ENCODE peak calls at places on chromosomes 4 and X, in five cellular contexts. P is ovary, S is right lobe of liver, D is transverse colon, B is suprapubic skin. K is an unnamed sample.

GRCh38 chrX:51459125-51459524 is 37.3 kb downstream of the NUDT11 start:
- DNase-seq in P (no peak), S (no peak), D (no peak), B (no peak), K (no peak)

GRCh38 chrX:154021131-154021611 is 1.5 kb upstream of the IRAK1 start:
- DNase-seq in P (no peak), S (no peak), D (no peak), B (no peak), K (no peak)

GRCh38 chrX:48196745-48197213 is at the start of gene SSX5:
- DNase-seq in P (no peak), S (no peak), D (no peak), B (no peak), K (no peak)

GRCh38 chrX:24498181-24498580 is 33.1 kb downstream of the PDK3 start:
- DNase-seq in P (no peak), S (no peak), D (peak; percentile 22), B (no peak), K (peak; percentile 74)

GRCh38 chr4:47705326-47705981 is 132.4 kb downstream of the CORIN start:
- DNase-seq in P (no peak), S (no peak), D (no peak), B (no peak), K (no peak)

GRCh38 chrX:46575991-46576392 is 2.4 kb downstream of the CHST7 start:
- DNase-seq in P (peak; percentile 34), S (peak; percentile 60), D (no peak), B (no peak), K (peak; percentile 80)

GRCh38 chr4:106048250-106048931 is 153.1 kb downstream of the NPNT start:
- DNase-seq in P (no peak), S (no peak), D (no peak), B (no peak), K (no peak)

GRCh38 chr4:37715889-37716402 is 29.8 kb upstream of the RELL1 start:
- DNase-seq in P (no peak), S (no peak), D (peak; percentile 82), B (no peak), K (no peak)

GRCh38 chrX:7145454-7145853 is 2.1 kb upstream of the STS start:
- DNase-seq in P (no peak), S (no peak), D (no peak), B (no peak), K (no peak)

GRCh38 chrX:53476371-53476770 is 42.2 kb upstream of the HSD17B10 start:
- DNase-seq in P (no peak), S (no peak), D (no peak), B (no peak), K (no peak)

GRCh38 chrX:53356186-53356585 is 66.3 kb downstream of the SMC1A start:
- DNase-seq in P (no peak), S (no peak), D (no peak), B (no peak), K (no peak)

GRCh38 chr4:15003891-15004700 is 1.8 kb downstream of the CPEB2 start:
- DNase-seq in P (peak; percentile 58), S (peak; percentile 73), D (peak; percentile 45), B (peak; percentile 82), K (peak; percentile 72)

GRCh38 chr4:26700110-26700509 is 116.2 kb downstream of the TBC1D19 start:
- DNase-seq in P (no peak), S (no peak), D (no peak), B (no peak), K (no peak)

GRCh38 chrX:68421651-68422050 is 11.6 kb downstream of the OPHN1 start:
- DNase-seq in P (no peak), S (no peak), D (no peak), B (no peak), K (no peak)

GRCh38 chr4:15392053-15392805 is 35.6 kb upstream of the C1QTNF7 start:
- DNase-seq in P (no peak), S (no peak), D (no peak), B (no peak), K (no peak)

GRCh38 chr4:176467011-176467410 is 147.2 kb downstream of the SPCS3 start:
- DNase-seq in P (no peak), S (no peak), D (no peak), B (no peak), K (no peak)

GRCh38 chr4:186772936-186773335 is 49.3 kb upstream of the FAT1 start:
- DNase-seq in P (no peak), S (no peak), D (no peak), B (no peak), K (no peak)

GRCh38 chr4:143225167-143225566 is 40.5 kb downstream of the USP38 start:
- DNase-seq in P (no peak), S (no peak), D (no peak), B (no peak), K (no peak)

GRCh38 chr4:137519406-137519805 is 12.9 kb downstream of the PCDH18 start:
- DNase-seq in P (no peak), S (no peak), D (no peak), B (no peak), K (no peak)

GRCh38 chrX:42941671-42942070 is 163.7 kb upstream of the PPP1R2C start:
- DNase-seq in P (no peak), S (no peak), D (no peak), B (no peak), K (no peak)

GRCh38 chr4:53126099-53126498 is 239.8 kb downstream of the SCFD2 start:
- DNase-seq in P (no peak), S (no peak), D (no peak), B (no peak), K (no peak)

GRCh38 chr4:25406081-25406692 is 29.1 kb downstream of the ANAPC4 start:
- DNase-seq in P (no peak), S (no peak), D (no peak), B (no peak), K (no peak)

GRCh38 chrX:3191186-3191585 is 149.9 kb downstream of the ARSF start:
- DNase-seq in P (no peak), S (no peak), D (no peak), B (no peak), K (no peak)

GRCh38 chrX:152831391-152831790 is 528 bp downstream of the NSDHL start:
- DNase-seq in P (no peak), S (no peak), D (no peak), B (no peak), K (no peak)

GRCh38 chr4:73998040-73999011 is at the start of gene CXCL5:
- DNase-seq in P (no peak), S (peak; percentile 62), D (peak; percentile 16), B (no peak), K (no peak)

GRCh38 chrX:40100537-40101429 is 3.0 kb upstream of the BCOR start:
- DNase-seq in P (no peak), S (no peak), D (no peak), B (no peak), K (no peak)

GRCh38 chr4:7420661-7421040 is 14.1 kb downstream of the PSAPL1 start:
- DNase-seq in P (peak; percentile 9), S (no peak), D (no peak), B (peak; percentile 79), K (peak; percentile 60)

GRCh38 chr4:177008836-177009501 is 216.2 kb upstream of the VEGFC start:
- DNase-seq in P (no peak), S (no peak), D (no peak), B (no peak), K (no peak)

GRCh38 chr4:76546282-76547166 is 111.5 kb downstream of the SHROOM3 start:
- DNase-seq in P (no peak), S (no peak), D (peak; percentile 30), B (no peak), K (no peak)

GRCh38 chrX:149962859-149963757 is 24.8 kb upstream of the EOLA2 start:
- DNase-seq in P (peak; percentile 53), S (peak; percentile 58), D (peak; percentile 28), B (no peak), K (no peak)

GRCh38 chrX:68652327-68652930 is 5.0 kb downstream of the STARD8 start:
- DNase-seq in P (no peak), S (no peak), D (no peak), B (no peak), K (no peak)

GRCh38 chrX:13418126-13419091 is 98.6 kb upstream of the ATXN3L start:
- DNase-seq in P (no peak), S (no peak), D (no peak), B (no peak), K (no peak)

GRCh38 chrX:115892056-115892708 is 278.4 kb upstream of the AGTR2 start:
- DNase-seq in P (no peak), S (no peak), D (peak; percentile 55), B (no peak), K (no peak)

GRCh38 chrX:85365370-85365995 is 14.0 kb downstream of the POF1B start:
- DNase-seq in P (no peak), S (no peak), D (no peak), B (no peak), K (no peak)

DNA sequence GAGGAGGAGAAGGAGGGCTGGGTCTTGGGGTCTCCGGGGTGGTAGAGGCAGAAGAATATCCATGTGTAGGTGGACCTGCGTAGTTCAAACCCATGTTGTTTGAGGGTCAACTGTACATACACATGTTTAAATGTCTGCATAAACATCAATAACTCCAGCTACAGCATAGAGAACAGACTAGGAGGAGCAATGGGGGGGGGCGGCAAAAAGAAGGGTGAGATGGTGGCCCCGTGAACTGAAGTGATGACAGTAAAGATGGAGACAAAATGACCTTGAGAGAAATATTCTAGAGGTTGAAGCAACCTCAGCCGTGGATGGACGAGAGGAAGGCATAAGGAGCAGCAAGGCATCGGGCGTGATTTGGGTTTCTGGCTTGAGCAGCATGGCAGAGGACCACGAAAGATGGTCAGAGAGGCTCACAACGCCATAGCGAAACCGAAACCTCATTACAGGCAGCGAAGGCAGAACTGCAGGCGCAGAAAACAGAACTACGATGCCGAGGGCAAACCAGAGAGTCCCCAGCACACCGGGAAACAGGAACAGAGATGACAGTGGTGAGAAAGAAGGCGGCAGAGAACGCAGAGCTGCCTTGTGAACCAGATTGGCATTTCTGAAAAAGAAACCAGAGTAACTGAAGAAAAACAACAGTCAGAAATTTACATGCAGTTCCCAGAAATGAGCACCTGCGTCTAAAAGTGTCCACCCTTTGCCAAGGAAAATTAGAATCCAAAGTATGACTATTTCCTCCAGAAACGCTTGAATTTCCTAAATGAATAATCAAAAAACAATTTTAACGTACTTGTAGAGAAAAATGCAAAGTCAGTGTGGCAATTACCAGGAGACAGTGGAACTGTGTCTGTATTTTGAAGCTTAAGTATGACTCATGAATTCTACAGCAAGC is 50.2 kb upstream of the ENPP6 start:
- DNase-seq in P (no peak), S (peak; percentile 70), D (peak; percentile 77), B (no peak), K (no peak)
- TF ChIP-seq POLR2A in P (no peak), S (peak; percentile 20), D (no peak), B (no peak), K (no peak)

GRCh38 chr4:41487868-41488267 is 50.1 kb upstream of the LIMCH1 start:
- DNase-seq in P (no peak), S (no peak), D (no peak), B (no peak), K (no peak)
- H3K27ac ChIP-seq in P (no peak overlapping the region), S (no peak overlapping the region), D (no peak overlapping the region), B (no peak overlapping the region), K (no peak overlapping the region)

DNA sequence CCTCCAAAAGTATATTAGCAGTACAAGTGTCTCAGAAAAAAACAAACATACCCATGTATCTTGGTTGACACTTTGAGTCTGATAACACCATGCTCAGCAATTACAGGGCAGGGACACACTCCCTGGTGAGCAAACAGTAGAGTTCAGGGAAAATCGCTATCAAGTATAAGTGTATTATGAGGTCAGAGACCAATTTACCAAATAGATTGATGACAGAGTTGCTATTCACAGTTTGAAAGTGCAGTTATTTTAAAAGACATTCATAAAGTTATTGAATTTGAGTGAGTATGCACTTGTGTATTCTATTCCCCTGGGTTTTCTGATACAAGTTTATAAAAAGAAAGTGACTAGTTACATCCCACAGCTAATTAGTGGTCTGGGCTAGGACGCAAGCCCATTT is 10.2 kb upstream of the LONRF3 start:
- DNase-seq in P (no peak), S (no peak), D (no peak), B (no peak), K (no peak)
- H3K9me3 ChIP-seq in P (no peaks in the 10 kb centered on the region), S (no peaks in the 10 kb centered on the region), D (no peaks in the 10 kb centered on the region), B (no peaks in the 10 kb centered on the region), K (no peaks in the 10 kb centered on the region)

GRCh38 chr4:148293571-148293970 is 148.6 kb downstream of the NR3C2 start:
- DNase-seq in P (no peak), S (no peak), D (no peak), B (no peak), K (no peak)
- TF ChIP-seq POLR2A in P (no peak), S (no peak), D (no peak), B (no peak), K (no peak)

K was measured in sigmoid colon.